ENCODE peak calls at places on chromosomes 6 and 20, in nine cellular contexts. G is stomach; Q is CD8-positive, alpha-beta T cell; S is PC-3; K is CD8-positive, alpha-beta memory T cell; U is Peyer's patch; I is body of pancreas; W is naive thymus-derived CD4-positive, alpha-beta T cell; F is heart left ventricle. P is an unnamed sample.

GRCh38 chr6:18118330-18118729 is 4.1 kb downstream of the NHLRC1 start:
- DNase-seq in W (no peak), G (no peak), U (no peak), S (no peak), Q (no peak), I (peak; percentile 34), F (no peak), K (no peak), P (no peak)

GRCh38 chr20:62292115-62292514 is 10.7 kb upstream of the ADRM1 start:
- DNase-seq in K (peak; percentile 20), I (no peak), G (no peak), F (no peak), U (no peak), S (no peak), W (no peak), Q (no peak), P (no peak)

GRCh38 chr20:48729538-48729937 is 98.3 kb downstream of the PREX1 start:
- DNase-seq in I (no peak), K (no peak), Q (no peak), S (no peak), G (no peak), F (no peak), U (no peak), W (no peak), P (no peak)

GRCh38 chr20:56957737-56958553 is 308.5 kb downstream of the BMP7 start:
- DNase-seq in F (no peak), U (no peak), Q (no peak), G (no peak), K (no peak), W (no peak), I (no peak), S (no peak), P (no peak)

GRCh38 chr6:155493694-155494143 is 38.1 kb upstream of the NOX3 start:
- DNase-seq in W (no peak), K (no peak), G (peak; percentile 46), F (no peak), S (peak; percentile 95), I (no peak), U (no peak), Q (no peak), P (no peak)

GRCh38 chr6:5752282-5752681 is 254.4 kb downstream of the NRN1 start:
- DNase-seq in G (no peak), U (no peak), Q (no peak), K (no peak), S (peak; percentile 9), F (no peak), W (no peak), I (no peak), P (no peak)

GRCh38 chr20:63658749-63659187 is 656 bp downstream of the RTEL1 start:
- DNase-seq in W (no peak), S (no peak), G (no peak), F (no peak), U (no peak), Q (no peak), I (no peak), K (no peak), P (no peak)

GRCh38 chr6:53734473-53735299 is 60.1 kb upstream of the LRRC1 start:
- DNase-seq in S (peak; percentile 94), F (no peak), I (peak; percentile 46), Q (no peak), U (peak; percentile 74), G (peak; percentile 60), K (peak; percentile 30), W (no peak), P (no peak)

GRCh38 chr6:51579013-51579412 is 508.4 kb downstream of the PKHD1 start:
- DNase-seq in U (no peak), G (no peak), W (no peak), Q (no peak), S (no peak), K (no peak), I (no peak), F (no peak), P (no peak)

GRCh38 chr6:137775720-137776119 is 91.3 kb upstream of the TNFAIP3 start:
- DNase-seq in G (no peak), U (no peak), W (no peak), S (no peak), F (no peak), I (no peak), Q (no peak), K (no peak), P (no peak)

GRCh38 chr6:113994934-113995342 is 24.0 kb upstream of the HDAC2 start:
- DNase-seq in K (no peak), G (no peak), U (no peak), I (no peak), S (peak; percentile 90), F (no peak), Q (peak; percentile 4), W (peak; percentile 42), P (no peak)

GRCh38 chr20:41049451-41049850 is 20.8 kb downstream of the TOP1 start:
- DNase-seq in G (no peak), W (no peak), F (no peak), U (no peak), Q (no peak), I (no peak), S (no peak), K (no peak), P (no peak)

GRCh38 chr20:20024942-20025341 is 7.8 kb downstream of the NAA20 start:
- DNase-seq in S (no peak), K (no peak), W (no peak), I (no peak), Q (no peak), F (no peak), G (no peak), U (no peak), P (no peak)

GRCh38 chr6:45187841-45188240 is 140.3 kb upstream of the RUNX2 start:
- DNase-seq in F (no peak), S (peak; percentile 84), U (no peak), Q (no peak), K (no peak), W (no peak), I (no peak), G (no peak), P (no peak)

GRCh38 chr20:19327401-19327800 is 115.0 kb downstream of the SLC24A3 start:
- DNase-seq in G (no peak), S (no peak), I (no peak), W (no peak), K (no peak), F (no peak), U (no peak), Q (no peak), P (no peak)

GRCh38 chr6:157460182-157460999 is 79.4 kb downstream of the ZDHHC14 start:
- DNase-seq in K (no peak), W (no peak), U (no peak), I (no peak), F (no peak), G (no peak), S (no peak), Q (no peak), P (no peak)

GRCh38 chr20:45212831-45213230 is 6.0 kb downstream of the SEMG1 start:
- DNase-seq in S (no peak), F (no peak), W (no peak), I (no peak), G (no peak), Q (no peak), U (no peak), K (no peak), P (no peak)

DNA sequence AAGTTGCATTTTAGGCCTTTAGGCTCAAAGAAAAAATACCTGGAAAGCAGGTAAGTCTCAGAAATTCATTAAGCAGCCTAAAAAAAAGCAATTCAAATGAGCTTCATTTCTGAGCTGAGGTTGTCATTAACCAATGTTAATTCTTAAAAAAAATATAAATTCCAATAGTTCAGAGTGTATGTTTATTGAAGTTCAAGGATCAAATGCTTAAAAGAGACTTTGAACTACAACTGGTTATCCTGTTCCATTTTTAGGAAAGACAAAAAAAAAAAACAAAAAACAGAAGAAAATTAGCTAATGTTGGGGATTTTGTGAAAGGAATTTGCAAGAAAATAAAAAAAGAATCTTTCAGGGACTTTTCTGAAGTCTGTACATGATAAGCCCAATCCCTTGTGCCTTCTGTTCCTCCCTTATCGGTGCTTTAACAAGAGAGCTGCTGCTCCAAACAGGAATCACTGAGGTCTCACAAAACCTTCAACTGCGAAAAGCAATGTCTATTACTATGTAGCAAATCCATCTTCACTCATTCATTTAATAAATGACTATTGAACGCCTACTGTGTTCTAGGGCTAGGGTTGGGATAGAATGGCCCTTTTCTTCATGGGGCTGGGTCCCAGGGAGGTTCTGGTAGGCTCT is 90.3 kb downstream of the FOXF2 start:
- DNase-seq in F (no peak), Q (no peak), K (no peak), G (no peak), U (no peak), I (no peak), W (no peak), S (no peak), P (no peak)
- H3K4me1 ChIP-seq in F (no peaks in the 10 kb centered on the region), Q (no peaks in the 10 kb centered on the region), K (no peaks in the 10 kb centered on the region), G (no peaks in the 10 kb centered on the region), U (no peaks in the 10 kb centered on the region), I (no peaks in the 10 kb centered on the region), W (no peaks in the 10 kb centered on the region), S (peaks cover 36% of the 10 kb centered on the region), P (no peaks in the 10 kb centered on the region)

GRCh38 chr20:43909211-43909610 is 5.4 kb upstream of the TOX2 start:
- DNase-seq in K (no peak), G (no peak), W (no peak), I (no peak), F (no peak), U (no peak), Q (no peak), S (no peak), P (no peak)

GRCh38 chr20:43913291-43914025 is 1.2 kb upstream of the TOX2 start:
- DNase-seq in K (no peak), Q (no peak), I (no peak), S (no peak), W (no peak), U (no peak), G (no peak), F (no peak), P (no peak)

GRCh38 chr20:43909720-43910119 is 4.9 kb upstream of the TOX2 start:
- DNase-seq in Q (no peak), W (no peak), K (no peak), G (no peak), I (no peak), F (no peak), U (no peak), S (no peak), P (no peak)

GRCh38 chr20:43911066-43911465 is 3.6 kb upstream of the TOX2 start:
- DNase-seq in G (no peak), S (peak; percentile 62), I (no peak), F (no peak), K (no peak), Q (no peak), W (no peak), U (no peak), P (no peak)

GRCh38 chr20:43910564-43910963 is 4.1 kb upstream of the TOX2 start:
- DNase-seq in S (no peak), W (no peak), F (no peak), U (no peak), Q (no peak), I (no peak), K (no peak), G (no peak), P (no peak)
- H3K9me3 ChIP-seq in S (peaks cover 16% of the 10 kb centered on the region), W (no peaks in the 10 kb centered on the region), F (no peaks in the 10 kb centered on the region), U (peaks cover 7% of the 10 kb centered on the region), Q (no peaks in the 10 kb centered on the region), I (peaks cover 9% of the 10 kb centered on the region), K (no peaks in the 10 kb centered on the region), G (peaks cover 31% of the 10 kb centered on the region), P (no peaks in the 10 kb centered on the region)

GRCh38 chr20:24136659-24137246 is 148.2 kb upstream of the GGTLC1 start:
- DNase-seq in Q (no peak), U (no peak), W (no peak), K (no peak), I (no peak), S (no peak), G (no peak), F (no peak), P (no peak)
- H3K27ac ChIP-seq in Q (no peak overlapping the region), U (no peak overlapping the region), W (no peak overlapping the region), K (no peak overlapping the region), I (no peak overlapping the region), S (peak overlapping the region; percentile 98), G (no peak overlapping the region), F (no peak overlapping the region), P (no peak overlapping the region)

GRCh38 chr6:116101790-116102189 is 1.1 kb downstream of the NT5DC1 start:
- DNase-seq in K (no peak), S (no peak), U (no peak), F (no peak), I (no peak), W (no peak), Q (no peak), G (no peak), P (no peak)
- H3K4me1 ChIP-seq in K (peaks cover 28% of the 10 kb centered on the region), S (peaks cover 19% of the 10 kb centered on the region), U (no peaks in the 10 kb centered on the region), F (peaks cover 12% of the 10 kb centered on the region), I (peaks cover 46% of the 10 kb centered on the region), W (peaks cover 32% of the 10 kb centered on the region), Q (peaks cover 50% of the 10 kb centered on the region), G (peaks cover 43% of the 10 kb centered on the region), P (peaks cover 63% of the 10 kb centered on the region)

P was measured in esophagus squamous epithelium.